ENCODE peak calls at places on chromosomes 3 and 15, in seven cellular contexts. P is Right ventricle myocardium superior, F is T-helper 1 cell, Q is omental fat pad, E is SK-N-MC, W is islet precursor cell, C is EL. I is an unnamed sample.

GRCh38 chr3:7204848-7205156 is 343.9 kb downstream of the GRM7 start:
- DNase-seq in P (no peak), F (no peak), Q (no peak), E (no peak), W (no peak), C (no peak), I (no peak)

GRCh38 chr3:142947799-142948575 is 15.5 kb downstream of the PAQR9 start:
- DNase-seq in P (no peak), F (no peak), Q (no peak), E (no peak), W (peak), C (peak), I (peak)

GRCh38 chr15:58611731-58612676 is 137.5 kb downstream of the ADAM10 start:
- DNase-seq in P (no peak), F (no peak), Q (no peak), E (no peak), W (no peak), C (no peak), I (no peak)

GRCh38 chr15:45604321-45604720 is 17.1 kb downstream of the BLOC1S6 start:
- DNase-seq in P (no peak), F (no peak), Q (no peak), E (no peak), W (no peak), C (no peak), I (no peak)

GRCh38 chr3:159380891-159381290 is 579.0 kb downstream of the MFSD1 start:
- DNase-seq in P (no peak), F (no peak), Q (no peak), E (no peak), W (no peak), C (no peak), I (no peak)

GRCh38 chr15:48340111-48340510 is 8.9 kb downstream of the DUT start:
- DNase-seq in P (no peak), F (no peak), Q (no peak), E (no peak), W (no peak), C (no peak), I (no peak)

GRCh38 chr3:124885466-124886167 is 1.5 kb downstream of the ITGB5 start:
- DNase-seq in P (no peak), F (no peak), Q (no peak), E (peak), W (no peak), C (peak), I (peak)

GRCh38 chr3:144502398-144502797 is 530.8 kb downstream of the DIPK2A start:
- DNase-seq in P (no peak), F (no peak), Q (no peak), E (no peak), W (peak), C (no peak), I (no peak)

I was measured in bronchial epithelial cell.